ENCODE peak calls at places on chromosomes 7 and 10, in four cellular contexts. J, U, R and O are unnamed samples.
A peak's percentile ranks its signal among the peaks of the same experiment; 100 is the strongest.

GRCh38 chr10:125134483-125134848 is 25.9 kb downstream of the CTBP2 start:
- DNase-seq in U (no peak), J (no peak), R (no peak), O (no peak)

GRCh38 chr7:41695661-41696322 is 7.1 kb downstream of the INHBA start:
- DNase-seq in U (peak; percentile 12), J (no peak), R (no peak), O (no peak)

GRCh38 chr10:33032354-33033254 is 74.6 kb upstream of the ITGB1 start:
- DNase-seq in R (peak; percentile 50), U (peak; percentile 44), J (peak; percentile 36), O (no peak)

GRCh38 chr10:52318822-52319464 is 4.9 kb downstream of the DKK1 start:
- DNase-seq in U (peak; percentile 66), R (peak; percentile 92), J (peak; percentile 93), O (no peak)

GRCh38 chr7:30804078-30804661 is 33.0 kb downstream of the MINDY4 start:
- DNase-seq in R (no peak), U (no peak), J (no peak), O (no peak)

GRCh38 chr10:58576736-58577366 is 64.2 kb downstream of the BICC1 start:
- DNase-seq in R (no peak), U (no peak), J (no peak), O (no peak)

GRCh38 chr7:130276796-130277762 is 10.4 kb downstream of the CPA2 start:
- DNase-seq in R (no peak), J (no peak), U (no peak), O (no peak)

GRCh38 chr7:44695756-44696155 is 52.9 kb upstream of the ZMIZ2 start:
- DNase-seq in U (no peak), J (no peak), R (no peak), O (no peak)

DNA sequence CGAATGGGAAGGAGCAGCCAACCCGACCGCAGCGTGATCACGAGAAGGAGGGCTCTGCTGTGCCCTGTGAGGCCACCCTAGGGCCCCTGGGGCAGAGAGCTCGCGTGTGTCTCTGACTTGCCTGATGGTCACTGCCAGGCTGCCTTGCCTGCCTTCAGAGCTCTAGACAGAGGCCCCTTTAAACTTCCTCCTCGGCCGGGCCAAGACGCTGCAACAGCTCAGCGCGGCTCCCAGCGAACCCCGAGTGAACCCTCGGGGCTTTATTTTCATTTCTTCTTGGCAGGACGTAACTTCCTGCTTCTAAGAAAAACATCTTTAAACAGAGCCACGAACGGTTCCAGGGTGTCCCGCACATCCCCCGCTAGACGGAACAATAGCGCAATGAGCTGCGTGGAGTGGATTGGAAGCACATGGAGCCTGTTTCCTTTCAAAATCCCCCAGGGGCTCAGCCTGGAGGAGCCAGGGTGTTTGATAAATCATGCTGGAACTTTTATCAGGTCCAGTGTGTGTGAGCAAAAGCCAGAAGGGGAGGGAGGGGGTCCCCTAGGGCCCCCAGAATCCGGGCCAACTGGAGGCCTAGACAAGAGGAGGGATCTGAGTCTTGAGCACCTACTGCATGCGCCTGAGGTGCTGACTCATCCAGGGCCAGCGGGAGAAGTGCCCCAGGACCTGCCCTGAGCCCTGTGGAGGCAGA is 134.1 kb upstream of the GDF10 start:
- DNase-seq in J (no peak), U (no peak), R (no peak), O (no peak)
- H3K27ac ChIP-seq in J (no peak overlapping the region), U (no peak overlapping the region), R (peak overlapping the region; percentile 46), O (no peak overlapping the region)

DNA sequence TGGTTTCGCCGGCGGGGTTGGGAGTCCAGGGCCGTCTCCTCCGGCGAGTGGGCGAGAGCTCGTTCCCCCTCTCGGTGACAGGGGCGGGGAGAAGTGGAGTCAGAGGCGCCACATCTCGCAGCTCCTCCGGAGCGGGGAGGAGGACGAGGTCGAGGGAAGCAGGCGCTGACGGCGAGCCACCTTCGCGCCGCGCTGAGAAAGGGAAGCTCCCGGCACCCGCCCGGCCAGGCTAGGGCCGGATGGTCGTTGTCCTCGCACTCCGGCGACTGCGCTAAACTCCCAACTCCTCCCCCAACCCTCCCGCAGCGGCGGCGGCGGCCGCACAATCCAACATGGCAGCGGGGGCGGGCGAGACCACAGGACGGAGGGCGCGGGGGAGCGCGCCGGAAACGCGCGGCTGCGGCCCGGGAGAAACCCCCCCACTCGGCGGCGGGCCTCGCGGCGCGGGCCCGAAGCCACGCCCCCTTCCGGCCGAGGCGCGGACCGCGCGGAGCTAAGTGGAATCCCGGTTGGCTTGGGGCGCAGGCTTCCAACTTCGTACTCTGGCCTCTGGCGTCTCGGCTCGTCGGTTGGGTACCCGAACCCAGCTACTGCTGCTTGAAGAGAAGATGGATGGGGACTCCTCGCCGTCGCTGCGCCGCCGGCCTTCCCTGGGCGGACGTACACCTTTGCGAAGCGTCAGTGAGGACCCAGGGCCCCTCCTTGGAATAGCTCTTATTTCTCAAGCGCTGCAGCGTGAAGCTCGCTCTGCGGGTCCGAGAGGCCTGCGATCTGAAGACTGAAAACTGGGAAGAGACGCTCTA is at the start of gene WASL:
- DNase-seq in U (peak; percentile 73), J (peak; percentile 81), R (no peak), O (peak; percentile 94)
- TF ChIP-seq REST in U (no peak), J (no peak), R (peak; percentile 18), O (peak; percentile 22)

GRCh38 chr7:14822481-14822854 is 80.1 kb downstream of the DGKB start:
- DNase-seq in R (no peak), U (no peak), J (no peak), O (no peak)
- H3K4me3 ChIP-seq in R (no peak overlapping the region), U (no peak overlapping the region), J (no peak overlapping the region), O (no peak overlapping the region)

DNA sequence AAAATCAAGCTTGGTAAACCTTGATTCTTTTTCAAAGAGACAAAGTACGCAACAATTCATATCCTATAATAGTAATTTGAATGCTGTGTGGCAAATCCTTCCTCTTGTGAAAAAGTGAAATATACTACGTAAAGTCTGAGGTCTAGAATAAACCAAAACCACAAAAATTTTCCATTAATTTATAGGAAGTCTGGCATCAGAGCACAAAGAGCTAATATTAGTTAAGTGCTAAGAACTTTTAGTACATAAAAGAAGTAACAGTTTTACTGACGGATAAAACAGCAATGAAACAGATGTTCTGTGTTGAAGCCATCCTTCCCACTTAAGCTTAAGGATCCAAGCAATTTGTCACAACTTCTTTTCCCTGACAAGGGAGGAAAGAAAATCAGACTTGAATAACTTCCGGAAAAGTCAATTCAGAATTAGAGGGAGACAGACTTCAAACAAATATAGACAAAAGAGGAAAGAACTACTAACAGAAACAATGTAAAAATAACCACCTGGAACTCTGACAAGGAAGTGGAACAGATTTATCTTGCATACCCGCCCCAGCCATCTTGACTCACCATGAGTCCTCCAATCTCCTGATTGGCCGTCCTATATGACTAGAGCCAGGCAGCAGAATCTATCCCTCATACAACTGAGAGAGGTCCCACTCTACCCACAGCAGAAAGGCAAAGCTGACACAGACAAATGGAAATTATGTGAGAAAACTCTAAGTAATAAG is 34.5 kb downstream of the RHEB start:
- DNase-seq in R (no peak), U (no peak), J (peak; percentile 29), O (no peak)
- H3K27ac ChIP-seq in R (peak overlapping the region; percentile 34), U (no peak overlapping the region), J (no peak overlapping the region), O (no peak overlapping the region)

GRCh38 chr10:111075577-111076185 is 1.1 kb upstream of the ADRA2A start:
- DNase-seq in R (no peak), J (no peak), U (no peak), O (no peak)

GRCh38 chr10:111078505-111079185 is 1.8 kb downstream of the ADRA2A start:
- DNase-seq in U (no peak), R (no peak), J (no peak), O (peak; percentile 62)

GRCh38 chr10:111077715-111078504 is 1.1 kb downstream of the ADRA2A start:
- DNase-seq in R (no peak), J (no peak), U (no peak), O (peak; percentile 47)

GRCh38 chr10:111076682-111077661 is at the start of gene ADRA2A:
- DNase-seq in R (no peak), J (no peak), U (peak; percentile 30), O (peak; percentile 75)

GRCh38 chr10:111076191-111076681 is 593 bp upstream of the ADRA2A start:
- DNase-seq in J (peak; percentile 13), R (peak; percentile 25), U (peak; percentile 71), O (peak; percentile 92)
- TF ChIP-seq REST in J (no peak), R (no peak), U (peak; percentile 32), O (no peak)

DNA sequence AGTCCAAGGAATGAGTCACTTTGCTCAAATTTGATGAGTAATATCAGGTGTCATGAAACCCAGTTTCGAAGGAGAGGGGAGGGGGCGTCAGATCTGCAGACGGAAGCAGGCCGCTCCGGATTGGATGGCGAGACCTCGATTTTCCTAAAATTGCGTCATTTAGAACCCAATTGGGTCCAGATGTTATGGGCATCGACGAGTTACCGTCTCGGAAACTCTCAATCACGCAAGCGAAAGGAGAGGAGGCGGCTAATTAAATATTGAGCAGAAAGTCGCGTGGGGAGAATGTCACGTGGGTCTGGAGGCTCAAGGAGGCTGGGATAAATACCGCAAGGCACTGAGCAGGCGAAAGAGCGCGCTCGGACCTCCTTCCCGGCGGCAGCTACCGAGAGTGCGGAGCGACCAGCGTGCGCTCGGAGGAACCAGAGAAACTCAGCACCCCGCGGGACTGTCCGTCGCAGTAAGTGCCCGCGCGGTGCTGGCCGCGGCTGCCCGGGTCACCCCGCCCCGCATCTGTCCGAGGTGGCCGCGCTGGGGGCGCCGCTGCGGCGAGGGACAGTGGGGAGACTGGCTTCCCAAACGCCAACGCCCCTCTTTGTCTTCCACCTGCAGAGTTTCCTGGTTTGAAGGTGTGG is at the start of gene TAC1:
- DNase-seq in R (no peak), J (no peak), U (no peak), O (peak; percentile 74)
- H3K4me3 ChIP-seq in R (peak within 1 kb of the TSS; percentile 34), J (no peak within 1 kb of the TSS), U (peak within 1 kb of the TSS; percentile 24), O (peak within 1 kb of the TSS; percentile 62)

GRCh38 chr10:74856940-74857339 is 30.5 kb downstream of the KAT6B start:
- DNase-seq in R (no peak), U (no peak), J (no peak), O (no peak)

GRCh38 chr10:74852406-74852805 is 26.0 kb downstream of the KAT6B start:
- DNase-seq in J (no peak), U (no peak), R (no peak), O (no peak)

GRCh38 chr10:74855027-74855426 is 28.6 kb downstream of the KAT6B start:
- DNase-seq in J (no peak), R (no peak), U (no peak), O (no peak)

GRCh38 chr10:74855439-74855838 is 29.0 kb downstream of the KAT6B start:
- DNase-seq in U (no peak), R (no peak), J (no peak), O (no peak)

GRCh38 chr10:74854610-74855009 is 28.2 kb downstream of the KAT6B start:
- DNase-seq in R (no peak), U (no peak), J (no peak), O (no peak)
- H3K27ac ChIP-seq in R (no peak overlapping the region), U (no peak overlapping the region), J (no peak overlapping the region), O (peak overlapping the region; percentile 2)

GRCh38 chr7:2082357-2083038 is 150.2 kb downstream of the MAD1L1 start:
- DNase-seq in J (no peak), U (no peak), R (no peak), O (no peak)
- TF ChIP-seq REST in J (no peak), U (no peak), R (no peak), O (no peak)

GRCh38 chr10:62691331-62691730 is 113.2 kb upstream of the ADO start:
- DNase-seq in R (no peak), J (no peak), U (no peak), O (no peak)
- H3K4me3 ChIP-seq in R (no peak overlapping the region), J (no peak overlapping the region), U (no peak overlapping the region), O (no peak overlapping the region)

GRCh38 chr7:133869556-133869955 is 257.6 kb upstream of the LRGUK start:
- DNase-seq in J (no peak), U (no peak), R (no peak), O (no peak)
- H3K27ac ChIP-seq in J (no peak overlapping the region), U (no peak overlapping the region), R (no peak overlapping the region), O (no peak overlapping the region)